ENCODE peak calls at places on chromosomes 2 and 18, in eight cellular contexts. L, Y, T, A, E, H, F and I are unnamed samples.

GRCh38 chr2:151999058-151999457 is 99.8 kb downstream of the CACNB4 start:
- DNase-seq in F (peak; percentile 93), A (peak; percentile 60), T (peak; percentile 60), E (peak; percentile 53), Y (peak; percentile 87), L (peak; percentile 54), H (peak; percentile 59), I (peak; percentile 47)

GRCh38 chr2:232544674-232545073 is 5.2 kb downstream of the CHRNG start:
- DNase-seq in Y (no peak), E (no peak), H (no peak), T (no peak), F (no peak), A (no peak), L (no peak), I (no peak)

GRCh38 chr2:224309216-224309615 is 92.7 kb downstream of the FAM124B start:
- DNase-seq in Y (no peak), L (peak; percentile 64), H (peak; percentile 30), T (no peak), E (peak; percentile 20), A (no peak), F (no peak), I (no peak)

GRCh38 chr2:133586978-133587377 is 18.7 kb upstream of the NCKAP5 start:
- DNase-seq in E (peak; percentile 51), T (no peak), F (no peak), L (no peak), A (no peak), H (peak; percentile 49), Y (no peak), I (no peak)

GRCh38 chr18:40902436-40902835 is 1052.6 kb upstream of the PIK3C3 start:
- DNase-seq in A (no peak), H (no peak), Y (no peak), T (no peak), L (no peak), F (no peak), E (no peak), I (no peak)

GRCh38 chr18:73835656-73836055 is 312.0 kb downstream of the FBXO15 start:
- DNase-seq in T (no peak), E (peak; percentile 72), Y (no peak), L (no peak), H (no peak), F (no peak), A (no peak), I (no peak)

GRCh38 chr2:153047220-153047619 is 328.8 kb downstream of the ARL6IP6 start:
- DNase-seq in Y (no peak), T (no peak), E (no peak), A (no peak), H (no peak), L (no peak), F (peak; percentile 34), I (no peak)

GRCh38 chr2:215528555-215528954 is 92.7 kb upstream of the FN1 start:
- DNase-seq in Y (no peak), F (no peak), T (no peak), H (peak; percentile 82), L (peak; percentile 9), A (no peak), E (peak; percentile 99), I (no peak)

GRCh38 chr2:197904446-197904845 is 100.1 kb downstream of the PLCL1 start:
- DNase-seq in Y (no peak), L (no peak), A (no peak), T (no peak), E (no peak), H (no peak), F (no peak), I (no peak)

GRCh38 chr2:86258106-86258505 is 58.8 kb downstream of the MRPL35 start:
- DNase-seq in F (no peak), T (no peak), H (no peak), A (no peak), Y (no peak), E (no peak), L (no peak), I (no peak)

GRCh38 chr2:38466409-38466808 is 89.3 kb upstream of the ATL2 start:
- DNase-seq in E (no peak), T (no peak), F (no peak), A (no peak), L (no peak), H (no peak), Y (no peak), I (no peak)

GRCh38 chr18:70194227-70194890 is 11.1 kb downstream of the RTTN start:
- DNase-seq in Y (no peak), L (no peak), F (no peak), A (no peak), H (no peak), E (no peak), T (no peak), I (no peak)

GRCh38 chr2:189441709-189442074 is 418 bp downstream of the WDR75 start:
- DNase-seq in H (no peak), E (no peak), A (peak; percentile 26), Y (no peak), F (no peak), T (no peak), L (no peak), I (no peak)

GRCh38 chr2:113079123-113079522 is 11.4 kb downstream of the IL1F10 start:
- DNase-seq in Y (no peak), A (no peak), E (no peak), F (peak; percentile 20), T (no peak), L (peak; percentile 77), H (no peak), I (peak; percentile 15)

GRCh38 chr2:37566517-37566961 is 104.9 kb downstream of the CDC42EP3 start:
- DNase-seq in T (no peak), L (no peak), A (no peak), E (peak; percentile 90), Y (no peak), F (no peak), H (peak; percentile 54), I (no peak)

GRCh38 chr2:41994177-41994576 is 53.6 kb upstream of the PKDCC start:
- DNase-seq in T (no peak), F (no peak), Y (no peak), L (no peak), E (peak; percentile 57), A (no peak), H (peak; percentile 84), I (no peak)

GRCh38 chr2:68925298-68925885 is 27.3 kb downstream of the GKN2 start:
- DNase-seq in H (peak; percentile 69), E (peak; percentile 52), F (peak; percentile 84), A (peak; percentile 40), T (peak; percentile 45), Y (peak; percentile 63), L (peak; percentile 62), I (peak; percentile 60)

GRCh38 chr2:135727968-135728728 is 13.5 kb upstream of the UBXN4 start:
- DNase-seq in T (no peak), A (no peak), Y (no peak), H (no peak), E (no peak), L (no peak), F (no peak), I (no peak)

GRCh38 chr2:128644745-128645256 is 326.1 kb upstream of the HS6ST1 start:
- DNase-seq in H (no peak), T (no peak), F (peak; percentile 83), Y (no peak), A (no peak), L (no peak), E (peak; percentile 9), I (no peak)

GRCh38 chr2:64354857-64355680 is 98.9 kb upstream of the LGALSL start:
- DNase-seq in A (no peak), H (peak; percentile 80), T (no peak), E (peak; percentile 74), Y (peak; percentile 72), L (peak; percentile 75), F (no peak), I (no peak)

GRCh38 chr2:226788064-226788463 is 11.6 kb downstream of the IRS1 start:
- DNase-seq in A (no peak), L (no peak), H (no peak), E (peak; percentile 12), Y (no peak), T (no peak), F (no peak), I (no peak)

GRCh38 chr2:234444888-234445287 is 52.0 kb downstream of the ARL4C start:
- DNase-seq in F (no peak), L (no peak), H (peak; percentile 95), E (peak; percentile 97), A (no peak), T (no peak), Y (no peak), I (no peak)

GRCh38 chr2:10325278-10326145 is 22.8 kb downstream of the HPCAL1 start:
- DNase-seq in T (no peak), H (no peak), E (no peak), F (no peak), A (peak; percentile 50), L (no peak), Y (no peak), I (no peak)

GRCh38 chr18:12283666-12284065 is 24.4 kb upstream of the TUBB6 start:
- DNase-seq in Y (no peak), H (no peak), A (no peak), E (no peak), F (no peak), L (no peak), T (no peak), I (no peak)

GRCh38 chr18:34511435-34511834 is 198.7 kb upstream of the DTNA start:
- DNase-seq in E (no peak), L (no peak), Y (no peak), T (no peak), A (no peak), H (no peak), F (no peak), I (no peak)

GRCh38 chr2:200604571-200605255 is 18.9 kb downstream of the AOX1 start:
- DNase-seq in L (no peak), T (no peak), F (no peak), A (no peak), Y (no peak), H (no peak), E (peak; percentile 58), I (no peak)

GRCh38 chr2:22360735-22361374 is 1024.1 kb upstream of the KLHL29 start:
- DNase-seq in E (no peak), T (no peak), A (no peak), H (no peak), Y (no peak), F (no peak), L (peak; percentile 5), I (no peak)

GRCh38 chr18:54149078-54149697 is 75.3 kb downstream of the MBD2 start:
- DNase-seq in T (no peak), A (no peak), E (peak; percentile 96), H (peak; percentile 92), F (peak; percentile 14), Y (no peak), L (peak; percentile 23), I (no peak)

GRCh38 chr2:230160112-230160660 is 59.6 kb downstream of the SP110 start:
- DNase-seq in H (peak; percentile 78), A (no peak), T (peak; percentile 59), L (peak; percentile 18), F (peak; percentile 72), Y (peak; percentile 53), E (peak; percentile 54), I (peak; percentile 64)

GRCh38 chr2:103005386-103005785 is 243.6 kb downstream of the TMEM182 start:
- DNase-seq in A (peak; percentile 49), E (no peak), F (no peak), T (no peak), H (no peak), Y (no peak), L (no peak), I (no peak)

GRCh38 chr2:134799936-134800335 is 38.5 kb upstream of the ACMSD start:
- DNase-seq in H (no peak), E (no peak), F (no peak), L (no peak), T (no peak), A (no peak), Y (no peak), I (no peak)

GRCh38 chr2:152467677-152468406 is 132.9 kb downstream of the FMNL2 start:
- DNase-seq in F (no peak), H (no peak), A (no peak), Y (no peak), L (no peak), T (no peak), E (no peak), I (no peak)

GRCh38 chr18:44973282-44973681 is 292.6 kb downstream of the SETBP1 start:
- DNase-seq in H (no peak), F (peak; percentile 51), T (no peak), A (no peak), Y (no peak), L (no peak), E (peak; percentile 17), I (no peak)

GRCh38 chr2:133836691-133837090 is 268.4 kb upstream of the NCKAP5 start:
- DNase-seq in H (no peak), E (peak; percentile 32), F (no peak), T (no peak), Y (no peak), L (no peak), A (no peak), I (no peak)